ENCODE peak calls at places on chromosomes 12 and 14, in four cellular contexts. One of them, this sample, is unnamed.
A peak's percentile ranks its signal among the peaks of the same experiment; 100 is the strongest.

GRCh38 chr14:49982522-49982951 is 89.7 kb downstream of the ARF6 start:
- DNase-seq in HEK293T: no peak
- DNase-seq in GM12878: no peak
- DNase-seq in K562: no peak
- DNase-seq in this sample: no peak

GRCh38 chr14:38101679-38102078 is 106.0 kb upstream of the SSTR1 start:
- DNase-seq in HEK293T: no peak
- DNase-seq in GM12878: no peak
- DNase-seq in K562: no peak
- DNase-seq in this sample: no peak

GRCh38 chr12:55974308-55974724 is 438 bp downstream of the RAB5B start:
- DNase-seq in HEK293T: peak; percentile 65
- DNase-seq in GM12878: no peak
- DNase-seq in K562: peak; percentile 67
- DNase-seq in this sample: peak; percentile 31

GRCh38 chr12:27970391-27970980 is 2.0 kb downstream of the PTHLH start:
- DNase-seq in HEK293T: no peak
- DNase-seq in GM12878: no peak
- DNase-seq in K562: no peak
- DNase-seq in this sample: no peak

GRCh38 chr12:42426733-42427132 is 100.8 kb downstream of the PPHLN1 start:
- DNase-seq in HEK293T: no peak
- DNase-seq in GM12878: no peak
- DNase-seq in K562: peak; percentile 94
- DNase-seq in this sample: no peak

GRCh38 chr14:86086962-86087361 is 557.0 kb downstream of the FLRT2 start:
- DNase-seq in HEK293T: no peak
- DNase-seq in GM12878: no peak
- DNase-seq in K562: no peak
- DNase-seq in this sample: no peak

GRCh38 chr14:88791629-88792571 is 853 bp downstream of the EML5 start:
- DNase-seq in HEK293T: peak; percentile 11
- DNase-seq in GM12878: no peak
- DNase-seq in K562: peak; percentile 5
- DNase-seq in this sample: no peak

GRCh38 chr12:6829532-6830220 is 1.5 kb downstream of the P3H3 start:
- DNase-seq in HEK293T: no peak
- DNase-seq in GM12878: no peak
- DNase-seq in K562: peak; percentile 31
- DNase-seq in this sample: peak; percentile 66

GRCh38 chr12:2435511-2435910 is 359.3 kb upstream of the FKBP4 start:
- DNase-seq in HEK293T: no peak
- DNase-seq in GM12878: no peak
- DNase-seq in K562: no peak
- DNase-seq in this sample: no peak

GRCh38 chr12:130281157-130281799 is 56.4 kb upstream of the PIWIL1 start:
- DNase-seq in HEK293T: peak; percentile 75
- DNase-seq in GM12878: no peak
- DNase-seq in K562: peak; percentile 50
- DNase-seq in this sample: no peak

GRCh38 chr12:131803995-131804521 is 24.1 kb upstream of the MMP17 start:
- DNase-seq in HEK293T: no peak
- DNase-seq in GM12878: no peak
- DNase-seq in K562: no peak
- DNase-seq in this sample: no peak

GRCh38 chr12:72433298-72433697 is 161.1 kb downstream of the TRHDE start:
- DNase-seq in HEK293T: no peak
- DNase-seq in GM12878: no peak
- DNase-seq in K562: no peak
- DNase-seq in this sample: no peak

GRCh38 chr12:72434989-72435388 is 162.8 kb downstream of the TRHDE start:
- DNase-seq in HEK293T: no peak
- DNase-seq in GM12878: no peak
- DNase-seq in K562: no peak
- DNase-seq in this sample: no peak

GRCh38 chr12:72432037-72432604 is 160.0 kb downstream of the TRHDE start:
- DNase-seq in HEK293T: no peak
- DNase-seq in GM12878: no peak
- DNase-seq in K562: no peak
- DNase-seq in this sample: peak; percentile 3
- TF ChIP-seq TARDBP in HEK293T: no peak
- TF ChIP-seq TARDBP in GM12878: no peak
- TF ChIP-seq TARDBP in K562: no peak
- TF ChIP-seq TARDBP in this sample: no peak

GRCh38 chr14:90609376-90609775 is 206.9 kb downstream of the TTC7B start:
- DNase-seq in HEK293T: no peak
- DNase-seq in GM12878: no peak
- DNase-seq in K562: no peak
- DNase-seq in this sample: no peak

GRCh38 chr14:90611936-90612335 is 204.3 kb downstream of the TTC7B start:
- DNase-seq in HEK293T: no peak
- DNase-seq in GM12878: no peak
- DNase-seq in K562: no peak
- DNase-seq in this sample: no peak

GRCh38 chr14:90611501-90611900 is 204.7 kb downstream of the TTC7B start:
- DNase-seq in HEK293T: no peak
- DNase-seq in GM12878: no peak
- DNase-seq in K562: no peak
- DNase-seq in this sample: no peak

GRCh38 chr14:90608925-90609324 is 207.3 kb downstream of the TTC7B start:
- DNase-seq in HEK293T: no peak
- DNase-seq in GM12878: no peak
- DNase-seq in K562: no peak
- DNase-seq in this sample: no peak

DNA sequence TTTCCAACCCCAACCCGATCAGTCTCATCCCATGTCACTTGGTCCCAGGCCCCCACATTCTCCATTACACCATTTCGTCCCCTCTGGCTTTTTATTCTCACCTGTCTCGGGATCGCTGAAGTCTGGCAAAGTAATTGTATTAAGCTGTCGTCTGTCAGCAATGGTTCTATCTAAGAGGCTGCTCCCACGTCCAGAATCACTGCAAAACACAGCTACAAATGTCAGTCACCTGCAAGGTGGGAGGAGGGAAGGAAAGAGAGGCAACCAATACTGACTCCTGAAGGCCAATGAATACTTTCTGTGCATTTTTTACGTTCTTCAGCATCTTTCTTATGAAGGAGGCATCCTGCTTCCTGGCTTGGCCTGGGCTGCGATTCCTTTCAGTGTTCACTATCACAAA is 205.6 kb downstream of the TTC7B start:
- DNase-seq in HEK293T: no peak
- DNase-seq in GM12878: no peak
- DNase-seq in K562: no peak
- DNase-seq in this sample: no peak
- TF ChIP-seq TARDBP in HEK293T: no peak
- TF ChIP-seq TARDBP in GM12878: no peak
- TF ChIP-seq TARDBP in K562: no peak
- TF ChIP-seq TARDBP in this sample: no peak

DNA sequence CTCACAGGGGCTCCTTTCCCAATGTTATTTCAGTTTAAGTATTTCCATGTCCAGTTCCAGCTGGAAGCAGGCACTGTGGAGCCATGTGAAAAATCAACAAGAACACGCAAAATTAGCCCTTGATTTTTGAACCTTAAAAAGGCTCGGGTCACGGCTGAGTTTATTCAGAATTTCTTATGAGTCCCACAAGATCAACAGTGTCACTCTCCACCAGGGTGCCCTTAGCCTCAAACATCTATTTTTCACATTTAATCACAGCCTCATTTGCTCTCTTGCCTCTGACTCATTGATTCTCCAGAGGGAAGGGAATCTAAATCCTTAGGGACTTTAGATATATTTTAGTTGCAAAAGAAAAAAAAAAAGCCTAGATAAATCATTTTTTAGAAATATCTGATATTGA is 157.7 kb upstream of the AVPR1A start:
- DNase-seq in HEK293T: no peak
- DNase-seq in GM12878: no peak
- DNase-seq in K562: no peak
- DNase-seq in this sample: no peak
- TF ChIP-seq TARDBP in HEK293T: no peak
- TF ChIP-seq TARDBP in GM12878: no peak
- TF ChIP-seq TARDBP in K562: no peak
- TF ChIP-seq TARDBP in this sample: no peak

DNA sequence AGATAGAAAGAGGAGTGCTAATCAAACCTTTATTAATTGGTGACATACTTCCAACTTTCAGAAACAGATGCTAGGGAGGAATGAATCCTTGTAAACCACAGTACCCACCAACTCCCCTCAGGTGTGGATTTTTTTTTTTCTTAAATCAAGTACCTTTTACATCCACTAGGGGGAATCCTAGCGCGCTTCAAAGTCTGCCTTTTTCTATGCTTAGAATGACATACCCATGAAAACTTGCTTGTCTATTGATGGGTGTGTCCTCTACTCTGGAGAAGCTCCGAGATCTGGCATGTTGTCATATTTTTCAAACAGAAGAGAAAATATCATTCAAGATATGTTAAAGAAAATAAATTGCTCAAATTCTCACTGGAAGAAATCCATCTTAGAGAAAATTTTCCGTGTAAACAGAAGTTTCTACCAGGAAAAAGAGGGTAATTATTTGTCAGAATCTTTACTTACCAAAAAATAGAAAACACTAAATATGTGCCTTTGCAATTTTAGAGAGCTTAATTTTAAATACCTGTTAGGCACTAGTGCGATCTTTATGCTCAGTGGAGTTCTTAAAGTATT is 14.1 kb upstream of the PLXNC1 start:
- DNase-seq in HEK293T: peak; percentile 61
- DNase-seq in GM12878: no peak
- DNase-seq in K562: peak; percentile 64
- DNase-seq in this sample: peak; percentile 47
- TF ChIP-seq TARDBP in HEK293T: no peak
- TF ChIP-seq TARDBP in GM12878: no peak
- TF ChIP-seq TARDBP in K562: no peak
- TF ChIP-seq TARDBP in this sample: no peak

This sample was measured in HepG2.